ENCODE peak calls at places on chromosomes 4 and X, in five cellular contexts. V is stimulated activated CD4-positive, alpha-beta T cell treated with anti-CD3 and anti-CD28 coated beads, Interleukin-4, amount 100 ng/mL, for 24 hours; N is effector CD4-positive, alpha-beta T cell; R is right atrium auricular region; G is mucosa of gallbladder. X is an unnamed sample.

GRCh38 chrX:147069926-147070325 is 255.4 kb upstream of the CXorf51A start:
- DNase-seq in V (no peak), N (no peak), R (no peak), G (no peak), X (no peak)

GRCh38 chrX:47650164-47651042 is at the start of gene ELK1:
- DNase-seq in V (peak; percentile 88), N (peak; percentile 86), R (peak; percentile 98), G (peak; percentile 95), X (peak; percentile 96)

GRCh38 chr4:40721730-40722171 is 28.0 kb upstream of the NSUN7 start:
- DNase-seq in V (no peak), N (no peak), R (no peak), G (no peak), X (no peak)

GRCh38 chr4:184550476-184550875 is 76.1 kb upstream of the IRF2 start:
- DNase-seq in V (no peak), N (no peak), R (no peak), G (no peak), X (no peak)

GRCh38 chr4:44629280-44629866 is 22.1 kb downstream of the YIPF7 start:
- DNase-seq in V (peak; percentile 44), N (no peak), R (no peak), G (peak; percentile 30), X (peak; percentile 59)

GRCh38 chrX:19867411-19867732 is 20.0 kb downstream of the SH3KBP1 start:
- DNase-seq in V (no peak), N (no peak), R (no peak), G (no peak), X (no peak)

GRCh38 chr4:186068581-186069402 is at the start of gene TLR3:
- DNase-seq in V (no peak), N (no peak), R (no peak), G (no peak), X (no peak)

GRCh38 chr4:188941524-188942109 is 802.4 kb downstream of the TRIML1 start:
- DNase-seq in V (no peak), N (no peak), R (no peak), G (no peak), X (no peak)

GRCh38 chr4:140300271-140300970 is 73.0 kb upstream of the SCOC start:
- DNase-seq in V (no peak), N (no peak), R (no peak), G (peak; percentile 11), X (peak; percentile 5)

GRCh38 chr4:10364194-10364593 is 93.0 kb downstream of the ZNF518B start:
- DNase-seq in V (no peak), N (no peak), R (no peak), G (no peak), X (no peak)

X was measured in activated CD8-positive, alpha-beta T cell treated with anti-CD3 and anti-CD28 coated beads for 36 hours.